ENCODE peak calls at places on chromosomes 7 and 10, in ten cellular contexts. One of them, this sample, is unnamed.
A peak's percentile ranks its signal among the peaks of the same experiment; 100 is the strongest.

GRCh38 chr7:130305677-130306076 is 12.7 kb downstream of the CPA4 start:
- DNase-seq in psoas muscle: no peak
- DNase-seq in astrocyte: no peak
- DNase-seq in upper lobe of left lung: no peak
- DNase-seq in CD8-positive, alpha-beta memory T cell: no peak
- DNase-seq in lung: no peak
- DNase-seq in CD4-positive, CD25-positive, alpha-beta regulatory T cell: no peak
- DNase-seq in right cardiac atrium: no peak
- DNase-seq in Peyer's patch: no peak
- DNase-seq in CD8-positive, alpha-beta T cell: no peak
- DNase-seq in this sample: no peak

GRCh38 chr7:25894002-25894901 is 257.7 kb upstream of the NFE2L3 start:
- DNase-seq in psoas muscle: peak; percentile 68
- DNase-seq in astrocyte: no peak
- DNase-seq in upper lobe of left lung: peak; percentile 66
- DNase-seq in CD8-positive, alpha-beta memory T cell: no peak
- DNase-seq in lung: peak; percentile 54
- DNase-seq in CD4-positive, CD25-positive, alpha-beta regulatory T cell: peak; percentile 72
- DNase-seq in right cardiac atrium: no peak
- DNase-seq in Peyer's patch: peak; percentile 67
- DNase-seq in CD8-positive, alpha-beta T cell: peak; percentile 23
- DNase-seq in this sample: no peak

GRCh38 chr7:16926283-16926682 is 44.5 kb upstream of the AGR3 start:
- DNase-seq in psoas muscle: no peak
- DNase-seq in astrocyte: peak; percentile 68
- DNase-seq in upper lobe of left lung: peak; percentile 54
- DNase-seq in CD8-positive, alpha-beta memory T cell: no peak
- DNase-seq in lung: no peak
- DNase-seq in CD4-positive, CD25-positive, alpha-beta regulatory T cell: peak; percentile 40
- DNase-seq in right cardiac atrium: no peak
- DNase-seq in Peyer's patch: peak; percentile 65
- DNase-seq in CD8-positive, alpha-beta T cell: no peak
- DNase-seq in this sample: no peak

GRCh38 chr7:37714606-37715005 is 31.0 kb downstream of the GPR141 start:
- DNase-seq in psoas muscle: no peak
- DNase-seq in astrocyte: no peak
- DNase-seq in upper lobe of left lung: no peak
- DNase-seq in CD8-positive, alpha-beta memory T cell: no peak
- DNase-seq in lung: no peak
- DNase-seq in CD4-positive, CD25-positive, alpha-beta regulatory T cell: peak; percentile 20
- DNase-seq in right cardiac atrium: no peak
- DNase-seq in Peyer's patch: no peak
- DNase-seq in CD8-positive, alpha-beta T cell: no peak
- DNase-seq in this sample: no peak

GRCh38 chr7:27737591-27737990 is 2.4 kb upstream of the TAX1BP1 start:
- DNase-seq in psoas muscle: no peak
- DNase-seq in astrocyte: no peak
- DNase-seq in upper lobe of left lung: no peak
- DNase-seq in CD8-positive, alpha-beta memory T cell: no peak
- DNase-seq in lung: no peak
- DNase-seq in CD4-positive, CD25-positive, alpha-beta regulatory T cell: no peak
- DNase-seq in right cardiac atrium: no peak
- DNase-seq in Peyer's patch: no peak
- DNase-seq in CD8-positive, alpha-beta T cell: no peak
- DNase-seq in this sample: no peak

GRCh38 chr7:4726051-4726450 is 44.0 kb downstream of the FOXK1 start:
- DNase-seq in psoas muscle: no peak
- DNase-seq in astrocyte: no peak
- DNase-seq in upper lobe of left lung: no peak
- DNase-seq in CD8-positive, alpha-beta memory T cell: no peak
- DNase-seq in lung: no peak
- DNase-seq in CD4-positive, CD25-positive, alpha-beta regulatory T cell: no peak
- DNase-seq in right cardiac atrium: no peak
- DNase-seq in Peyer's patch: no peak
- DNase-seq in CD8-positive, alpha-beta T cell: no peak
- DNase-seq in this sample: no peak

GRCh38 chr7:88169717-88170320 is 50.0 kb downstream of the SRI start:
- DNase-seq in psoas muscle: no peak
- DNase-seq in astrocyte: peak; percentile 0
- DNase-seq in upper lobe of left lung: no peak
- DNase-seq in CD8-positive, alpha-beta memory T cell: no peak
- DNase-seq in lung: no peak
- DNase-seq in CD4-positive, CD25-positive, alpha-beta regulatory T cell: peak; percentile 10
- DNase-seq in right cardiac atrium: no peak
- DNase-seq in Peyer's patch: no peak
- DNase-seq in CD8-positive, alpha-beta T cell: no peak
- DNase-seq in this sample: no peak

GRCh38 chr7:7742223-7742622 is 23.8 kb upstream of the RPA3 start:
- DNase-seq in psoas muscle: no peak
- DNase-seq in astrocyte: no peak
- DNase-seq in upper lobe of left lung: no peak
- DNase-seq in CD8-positive, alpha-beta memory T cell: no peak
- DNase-seq in lung: no peak
- DNase-seq in CD4-positive, CD25-positive, alpha-beta regulatory T cell: no peak
- DNase-seq in right cardiac atrium: no peak
- DNase-seq in Peyer's patch: no peak
- DNase-seq in CD8-positive, alpha-beta T cell: no peak
- DNase-seq in this sample: no peak

GRCh38 chr7:106779877-106780276 is 85.2 kb upstream of the PIK3CG start:
- DNase-seq in psoas muscle: no peak
- DNase-seq in astrocyte: no peak
- DNase-seq in upper lobe of left lung: no peak
- DNase-seq in CD8-positive, alpha-beta memory T cell: no peak
- DNase-seq in lung: no peak
- DNase-seq in CD4-positive, CD25-positive, alpha-beta regulatory T cell: no peak
- DNase-seq in right cardiac atrium: no peak
- DNase-seq in Peyer's patch: peak; percentile 82
- DNase-seq in CD8-positive, alpha-beta T cell: no peak
- DNase-seq in this sample: no peak

GRCh38 chr7:43018446-43018845 is 86.3 kb downstream of the MRPL32 start:
- DNase-seq in psoas muscle: no peak
- DNase-seq in astrocyte: peak; percentile 27
- DNase-seq in upper lobe of left lung: no peak
- DNase-seq in CD8-positive, alpha-beta memory T cell: no peak
- DNase-seq in lung: no peak
- DNase-seq in CD4-positive, CD25-positive, alpha-beta regulatory T cell: no peak
- DNase-seq in right cardiac atrium: no peak
- DNase-seq in Peyer's patch: no peak
- DNase-seq in CD8-positive, alpha-beta T cell: no peak
- DNase-seq in this sample: no peak

GRCh38 chr7:19665399-19666008 is 43.3 kb downstream of the POLR1F start:
- DNase-seq in psoas muscle: no peak
- DNase-seq in astrocyte: peak; percentile 13
- DNase-seq in upper lobe of left lung: no peak
- DNase-seq in CD8-positive, alpha-beta memory T cell: no peak
- DNase-seq in lung: no peak
- DNase-seq in CD4-positive, CD25-positive, alpha-beta regulatory T cell: peak; percentile 25
- DNase-seq in right cardiac atrium: no peak
- DNase-seq in Peyer's patch: no peak
- DNase-seq in CD8-positive, alpha-beta T cell: no peak
- DNase-seq in this sample: no peak

GRCh38 chr7:129918922-129919321 is 33.8 kb downstream of the UBE2H start:
- DNase-seq in psoas muscle: no peak
- DNase-seq in astrocyte: no peak
- DNase-seq in upper lobe of left lung: no peak
- DNase-seq in CD8-positive, alpha-beta memory T cell: no peak
- DNase-seq in lung: no peak
- DNase-seq in CD4-positive, CD25-positive, alpha-beta regulatory T cell: no peak
- DNase-seq in right cardiac atrium: no peak
- DNase-seq in Peyer's patch: no peak
- DNase-seq in CD8-positive, alpha-beta T cell: no peak
- DNase-seq in this sample: no peak

DNA sequence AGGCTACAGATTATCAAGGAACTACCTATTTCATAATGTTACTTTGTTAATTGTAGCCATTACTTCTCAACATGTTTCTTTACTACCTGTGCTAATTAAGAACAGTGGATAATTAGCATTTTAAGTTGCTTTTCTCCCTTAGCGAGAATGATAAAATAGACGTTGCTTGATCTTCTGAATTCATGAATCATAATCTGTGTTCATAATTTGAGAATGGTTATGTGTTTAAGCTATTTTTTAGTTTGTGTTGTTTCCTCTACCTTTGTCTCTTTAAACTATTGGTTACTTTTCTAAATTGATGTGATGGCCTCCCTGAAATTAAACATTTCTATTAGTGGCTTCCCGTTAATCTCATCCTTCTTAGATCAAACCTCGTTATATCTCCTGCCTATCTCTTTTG is at the start of gene ZRANB1:
- DNase-seq in psoas muscle: no peak
- DNase-seq in astrocyte: no peak
- DNase-seq in upper lobe of left lung: no peak
- DNase-seq in CD8-positive, alpha-beta memory T cell: no peak
- DNase-seq in lung: no peak
- DNase-seq in CD4-positive, CD25-positive, alpha-beta regulatory T cell: no peak
- DNase-seq in right cardiac atrium: no peak
- DNase-seq in Peyer's patch: no peak
- DNase-seq in CD8-positive, alpha-beta T cell: no peak
- DNase-seq in this sample: no peak
- H3K27ac ChIP-seq in psoas muscle: peak within 1 kb of the TSS; percentile 86
- H3K27ac ChIP-seq in astrocyte: no peak within 1 kb of the TSS
- H3K27ac ChIP-seq in upper lobe of left lung: no peak within 1 kb of the TSS
- H3K27ac ChIP-seq in CD8-positive, alpha-beta memory T cell: no peak within 1 kb of the TSS
- H3K27ac ChIP-seq in lung: peak within 1 kb of the TSS; percentile 22
- H3K27ac ChIP-seq in CD4-positive, CD25-positive, alpha-beta regulatory T cell: no peak within 1 kb of the TSS
- H3K27ac ChIP-seq in right cardiac atrium: peak within 1 kb of the TSS; percentile 82
- H3K27ac ChIP-seq in Peyer's patch: peak within 1 kb of the TSS; percentile 40
- H3K27ac ChIP-seq in CD8-positive, alpha-beta T cell: no peak within 1 kb of the TSS
- H3K27ac ChIP-seq in this sample: no peak within 1 kb of the TSS

GRCh38 chr7:9752033-9752432 is 1221.6 kb upstream of the PHF14 start:
- DNase-seq in psoas muscle: no peak
- DNase-seq in astrocyte: no peak
- DNase-seq in upper lobe of left lung: no peak
- DNase-seq in CD8-positive, alpha-beta memory T cell: no peak
- DNase-seq in lung: no peak
- DNase-seq in CD4-positive, CD25-positive, alpha-beta regulatory T cell: no peak
- DNase-seq in right cardiac atrium: no peak
- DNase-seq in Peyer's patch: no peak
- DNase-seq in CD8-positive, alpha-beta T cell: no peak
- DNase-seq in this sample: no peak
- H3K9me3 ChIP-seq in psoas muscle: peaks cover 8% of the 10 kb centered on the region
- H3K9me3 ChIP-seq in astrocyte: no peaks in the 10 kb centered on the region
- H3K9me3 ChIP-seq in upper lobe of left lung: no peaks in the 10 kb centered on the region
- H3K9me3 ChIP-seq in CD8-positive, alpha-beta memory T cell: no peaks in the 10 kb centered on the region
- H3K9me3 ChIP-seq in lung: peaks cover 4% of the 10 kb centered on the region
- H3K9me3 ChIP-seq in CD4-positive, CD25-positive, alpha-beta regulatory T cell: peaks cover 6% of the 10 kb centered on the region
- H3K9me3 ChIP-seq in right cardiac atrium: no peaks in the 10 kb centered on the region
- H3K9me3 ChIP-seq in Peyer's patch: no peaks in the 10 kb centered on the region
- H3K9me3 ChIP-seq in CD8-positive, alpha-beta T cell: no peaks in the 10 kb centered on the region
- H3K9me3 ChIP-seq in this sample: no peaks in the 10 kb centered on the region

GRCh38 chr7:30458311-30458710 is 20.3 kb downstream of the NOD1 start:
- DNase-seq in psoas muscle: no peak
- DNase-seq in astrocyte: no peak
- DNase-seq in upper lobe of left lung: no peak
- DNase-seq in CD8-positive, alpha-beta memory T cell: no peak
- DNase-seq in lung: no peak
- DNase-seq in CD4-positive, CD25-positive, alpha-beta regulatory T cell: no peak
- DNase-seq in right cardiac atrium: no peak
- DNase-seq in Peyer's patch: no peak
- DNase-seq in CD8-positive, alpha-beta T cell: no peak
- DNase-seq in this sample: no peak

GRCh38 chr7:30464231-30464660 is 14.3 kb downstream of the NOD1 start:
- DNase-seq in psoas muscle: no peak
- DNase-seq in astrocyte: peak; percentile 48
- DNase-seq in upper lobe of left lung: no peak
- DNase-seq in CD8-positive, alpha-beta memory T cell: no peak
- DNase-seq in lung: no peak
- DNase-seq in CD4-positive, CD25-positive, alpha-beta regulatory T cell: no peak
- DNase-seq in right cardiac atrium: no peak
- DNase-seq in Peyer's patch: peak; percentile 40
- DNase-seq in CD8-positive, alpha-beta T cell: no peak
- DNase-seq in this sample: no peak

GRCh38 chr7:30460246-30460633 is 18.3 kb downstream of the NOD1 start:
- DNase-seq in psoas muscle: no peak
- DNase-seq in astrocyte: no peak
- DNase-seq in upper lobe of left lung: no peak
- DNase-seq in CD8-positive, alpha-beta memory T cell: no peak
- DNase-seq in lung: no peak
- DNase-seq in CD4-positive, CD25-positive, alpha-beta regulatory T cell: no peak
- DNase-seq in right cardiac atrium: no peak
- DNase-seq in Peyer's patch: no peak
- DNase-seq in CD8-positive, alpha-beta T cell: no peak
- DNase-seq in this sample: no peak

GRCh38 chr7:30463400-30464145 is 15.0 kb downstream of the NOD1 start:
- DNase-seq in psoas muscle: no peak
- DNase-seq in astrocyte: no peak
- DNase-seq in upper lobe of left lung: no peak
- DNase-seq in CD8-positive, alpha-beta memory T cell: no peak
- DNase-seq in lung: no peak
- DNase-seq in CD4-positive, CD25-positive, alpha-beta regulatory T cell: no peak
- DNase-seq in right cardiac atrium: no peak
- DNase-seq in Peyer's patch: no peak
- DNase-seq in CD8-positive, alpha-beta T cell: no peak
- DNase-seq in this sample: no peak

GRCh38 chr7:30459591-30460245 is 18.9 kb downstream of the NOD1 start:
- DNase-seq in psoas muscle: no peak
- DNase-seq in astrocyte: peak; percentile 97
- DNase-seq in upper lobe of left lung: no peak
- DNase-seq in CD8-positive, alpha-beta memory T cell: no peak
- DNase-seq in lung: no peak
- DNase-seq in CD4-positive, CD25-positive, alpha-beta regulatory T cell: no peak
- DNase-seq in right cardiac atrium: no peak
- DNase-seq in Peyer's patch: peak; percentile 75
- DNase-seq in CD8-positive, alpha-beta T cell: no peak
- DNase-seq in this sample: no peak
- H3K4me1 ChIP-seq in psoas muscle: peaks cover 12% of the 10 kb centered on the region
- H3K4me1 ChIP-seq in astrocyte: peaks cover 16% of the 10 kb centered on the region
- H3K4me1 ChIP-seq in upper lobe of left lung: peaks cover 25% of the 10 kb centered on the region
- H3K4me1 ChIP-seq in CD8-positive, alpha-beta memory T cell: no peaks in the 10 kb centered on the region
- H3K4me1 ChIP-seq in lung: peaks cover 18% of the 10 kb centered on the region
- H3K4me1 ChIP-seq in CD4-positive, CD25-positive, alpha-beta regulatory T cell: no peaks in the 10 kb centered on the region
- H3K4me1 ChIP-seq in right cardiac atrium: peaks cover 11% of the 10 kb centered on the region
- H3K4me1 ChIP-seq in Peyer's patch: peaks cover 19% of the 10 kb centered on the region
- H3K4me1 ChIP-seq in CD8-positive, alpha-beta T cell: no peaks in the 10 kb centered on the region
- H3K4me1 ChIP-seq in this sample: no peaks in the 10 kb centered on the region

DNA sequence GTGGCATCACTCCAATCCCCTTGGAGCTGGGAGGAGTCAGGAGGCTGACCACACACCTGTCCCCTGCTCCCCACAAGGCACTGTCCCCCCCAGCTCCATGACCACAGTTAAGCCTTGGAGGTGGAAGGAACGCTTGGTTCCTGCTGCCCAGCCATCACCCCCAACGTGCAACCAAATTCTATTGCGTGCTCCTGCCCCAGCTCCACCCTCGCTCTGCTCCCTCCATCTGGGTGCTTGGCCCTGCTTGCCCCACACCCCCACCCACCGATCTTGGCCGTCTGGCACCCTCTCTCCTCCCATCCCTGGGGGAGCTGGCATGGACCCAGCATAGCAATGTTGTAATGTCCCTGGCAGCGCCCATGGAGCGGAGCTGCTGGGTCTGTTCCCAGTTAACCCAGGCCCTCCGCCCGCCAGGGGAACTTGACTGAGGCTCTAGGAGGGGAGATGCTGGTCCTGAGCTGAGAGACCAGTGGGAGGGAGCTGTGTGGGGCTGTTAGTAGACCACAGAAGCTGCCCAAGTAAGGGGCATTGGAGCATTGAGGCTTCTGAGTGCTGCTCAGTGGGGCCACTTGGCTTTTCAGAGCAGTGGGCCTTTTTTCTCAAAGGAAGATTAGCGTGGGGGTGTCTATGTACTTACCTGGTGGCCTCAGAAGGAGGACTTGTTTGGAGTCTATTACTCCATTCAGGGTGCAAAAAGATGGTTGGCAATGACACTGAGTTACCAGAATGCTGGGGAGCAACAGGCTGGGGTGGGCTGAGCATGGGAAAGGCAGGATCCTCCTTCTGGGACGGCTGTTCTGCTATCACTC is 1.1 kb downstream of the EPHB6 start:
- DNase-seq in psoas muscle: peak; percentile 84
- DNase-seq in astrocyte: no peak
- DNase-seq in upper lobe of left lung: peak; percentile 51
- DNase-seq in CD8-positive, alpha-beta memory T cell: no peak
- DNase-seq in lung: peak; percentile 69
- DNase-seq in CD4-positive, CD25-positive, alpha-beta regulatory T cell: no peak
- DNase-seq in right cardiac atrium: peak; percentile 87
- DNase-seq in Peyer's patch: peak; percentile 53
- DNase-seq in CD8-positive, alpha-beta T cell: no peak
- DNase-seq in this sample: no peak
- H3K27ac ChIP-seq in psoas muscle: no peak overlapping the region
- H3K27ac ChIP-seq in astrocyte: no peak overlapping the region
- H3K27ac ChIP-seq in upper lobe of left lung: no peak overlapping the region
- H3K27ac ChIP-seq in CD8-positive, alpha-beta memory T cell: no peak overlapping the region
- H3K27ac ChIP-seq in lung: no peak overlapping the region
- H3K27ac ChIP-seq in CD4-positive, CD25-positive, alpha-beta regulatory T cell: no peak overlapping the region
- H3K27ac ChIP-seq in right cardiac atrium: no peak overlapping the region
- H3K27ac ChIP-seq in Peyer's patch: peak overlapping the region; percentile 90
- H3K27ac ChIP-seq in CD8-positive, alpha-beta T cell: no peak overlapping the region
- H3K27ac ChIP-seq in this sample: no peak overlapping the region